ENCODE peak calls at places on chromosomes 4 and X, in eight cellular contexts. Y is neural progenitor cell, U is colonic mucosa, G is esophagus squamous epithelium, V is pancreas, J is adrenal gland, F is left lung, C is keratinocyte. B is an unnamed sample.

GRCh38 chrX:69109706-69110635 is 55.3 kb downstream of the PJA1 start:
- DNase-seq in Y (peak), U (no peak), G (no peak), V (no peak), J (no peak), F (no peak), C (peak), B (no peak)

GRCh38 chrX:41605144-41605543 is 83.6 kb upstream of the GPR34 start:
- DNase-seq in Y (no peak), U (no peak), G (no peak), V (no peak), J (no peak), F (no peak), C (no peak), B (no peak)

GRCh38 chrX:13258052-13258444 is 61.8 kb downstream of the ATXN3L start:
- DNase-seq in Y (no peak), U (no peak), G (no peak), V (no peak), J (no peak), F (no peak), C (no peak), B (no peak)

GRCh38 chr4:146235654-146236570 is 21.6 kb downstream of the REELD1 start:
- DNase-seq in Y (no peak), U (no peak), G (no peak), V (no peak), J (no peak), F (no peak), C (no peak), B (no peak)

GRCh38 chr4:101345596-101346311 is 1.6 kb downstream of the PPP3CA start:
- DNase-seq in Y (peak), U (peak), G (no peak), V (peak), J (peak), F (peak), C (no peak), B (peak)

GRCh38 chr4:94833394-94833793 is 75.6 kb downstream of the BMPR1B start:
- DNase-seq in Y (no peak), U (no peak), G (no peak), V (no peak), J (no peak), F (no peak), C (no peak), B (no peak)

GRCh38 chr4:123250843-123251242 is 145.8 kb upstream of the SPRY1 start:
- DNase-seq in Y (no peak), U (no peak), G (no peak), V (no peak), J (peak), F (no peak), C (no peak), B (no peak)

GRCh38 chrX:47563801-47564315 is 2.9 kb downstream of the ARAF start:
- DNase-seq in Y (no peak), U (no peak), G (no peak), V (no peak), J (no peak), F (no peak), C (no peak), B (no peak)

GRCh38 chrX:12701625-12702024 is 89.6 kb upstream of the PRPS2 start:
- DNase-seq in Y (peak), U (peak), G (no peak), V (peak), J (peak), F (no peak), C (peak), B (peak)

DNA sequence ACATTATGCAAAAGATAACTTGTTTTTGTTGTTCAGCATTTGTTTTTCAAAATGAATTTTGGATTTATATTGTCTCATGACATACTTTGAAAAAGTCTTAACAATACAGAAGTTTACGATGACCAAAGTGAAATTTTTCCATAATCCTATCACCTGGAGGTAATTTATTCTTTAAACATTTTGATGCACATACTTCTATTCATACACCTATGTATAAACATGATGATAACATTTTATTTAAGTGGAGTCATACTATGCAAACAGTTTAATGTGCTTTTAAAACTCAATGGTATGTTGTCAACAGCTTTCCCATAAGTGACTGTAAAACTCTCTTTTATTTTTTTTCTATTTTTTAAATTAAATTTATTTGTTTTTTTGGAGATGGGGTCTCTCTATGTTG is 65.0 kb downstream of the STAG2 start:
- DNase-seq in Y (no peak), U (no peak), G (no peak), V (no peak), J (no peak), F (no peak), C (no peak), B (no peak)
- H3K27ac ChIP-seq in Y (no peak), U (no peak), G (no peak), V (no peak), J (no peak), F (no peak), C (no peak), B (no peak)

GRCh38 chrX:46327229-46328081 is 217.8 kb downstream of the ZNF674 start:
- DNase-seq in Y (peak), U (peak), G (no peak), V (peak), J (peak), F (no peak), C (peak), B (no peak)
- H3K4me3 ChIP-seq in Y (peak), U (no peak), G (no peak), V (peak), J (no peak), F (no peak), C (peak), B (no peak)

GRCh38 chr4:7530026-7530562 is 95.4 kb upstream of the PSAPL1 start:
- DNase-seq in Y (no peak), U (no peak), G (no peak), V (no peak), J (no peak), F (peak), C (no peak), B (no peak)
- H3K27ac ChIP-seq in Y (no peak), U (no peak), G (no peak), V (no peak), J (no peak), F (no peak), C (no peak), B (no peak)

DNA sequence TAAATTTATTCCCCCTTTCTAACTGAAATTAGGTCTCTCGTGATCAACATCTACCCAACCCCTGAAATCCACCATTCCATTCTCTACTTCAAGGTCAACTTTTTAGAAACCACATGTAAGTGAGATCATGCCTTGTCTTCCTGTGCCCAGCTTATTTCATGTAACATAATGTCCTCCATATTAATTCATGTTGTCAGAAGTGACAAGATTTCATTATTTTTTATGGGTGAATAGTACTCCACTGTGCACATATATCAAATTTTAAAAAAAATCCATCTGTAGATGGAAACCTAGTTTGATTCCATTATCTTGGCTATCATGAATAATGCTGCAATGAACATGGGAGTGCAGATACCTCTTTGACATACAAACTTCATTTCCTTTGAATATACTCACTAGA is 1.5 kb downstream of the PPID start:
- DNase-seq in Y (no peak), U (no peak), G (no peak), V (no peak), J (no peak), F (no peak), C (no peak), B (no peak)
- H3K4me3 ChIP-seq in Y (peak), U (no peak), G (no peak), V (no peak), J (no peak), F (no peak), C (no peak), B (peak)

GRCh38 chr4:27007507-27007906 is 146.9 kb downstream of the STIM2 start:
- DNase-seq in Y (no peak), U (no peak), G (no peak), V (no peak), J (no peak), F (no peak), C (no peak), B (no peak)
- H3K27ac ChIP-seq in Y (no peak), U (no peak), G (peak), V (no peak), J (no peak), F (no peak), C (no peak), B (no peak)

DNA sequence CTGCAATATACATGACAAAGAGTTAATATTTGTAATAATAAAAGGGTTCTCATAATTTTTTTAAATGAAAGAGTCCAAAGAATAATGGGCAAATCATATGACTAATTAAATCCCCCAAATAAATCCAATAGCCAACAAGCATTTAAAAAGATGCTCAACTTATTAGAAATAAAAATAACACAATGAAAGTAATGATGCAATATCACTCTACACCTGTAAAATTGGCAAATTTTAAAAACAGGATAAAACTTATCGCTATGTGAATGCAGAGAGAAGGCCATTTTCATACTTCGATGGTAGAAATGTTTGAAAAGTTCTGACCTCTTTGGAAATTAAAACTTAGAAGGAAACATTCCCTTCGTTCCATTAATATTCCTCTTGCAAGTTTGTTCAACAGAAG is 1.9 kb downstream of the F8 start:
- DNase-seq in Y (no peak), U (no peak), G (no peak), V (no peak), J (no peak), F (no peak), C (no peak), B (no peak)
- H3K4me3 ChIP-seq in Y (no peak), U (no peak), G (no peak), V (no peak), J (no peak), F (no peak), C (no peak), B (no peak)

DNA sequence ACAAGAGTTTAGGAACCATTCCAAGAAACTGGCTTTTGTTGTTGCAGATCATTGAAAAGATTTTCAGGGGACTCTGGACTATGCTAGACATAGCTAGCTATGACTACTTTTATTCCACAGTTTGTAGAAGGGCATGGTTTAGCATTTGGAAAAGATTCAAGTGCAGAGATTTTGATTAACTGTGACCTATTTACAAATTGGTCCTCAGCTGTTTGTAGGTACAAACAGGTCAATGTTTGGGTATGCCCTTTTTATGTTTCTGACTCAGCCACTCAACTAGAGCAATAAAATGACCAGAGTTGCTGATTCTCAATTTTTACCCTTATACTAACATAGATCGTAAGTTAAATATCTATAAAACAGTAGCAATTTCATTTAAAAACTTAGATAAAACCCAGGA is 46.7 kb downstream of the IGFBP7 start:
- DNase-seq in Y (no peak), U (no peak), G (no peak), V (no peak), J (no peak), F (no peak), C (no peak), B (no peak)
- H3K27ac ChIP-seq in Y (no peak), U (no peak), G (no peak), V (no peak), J (no peak), F (no peak), C (no peak), B (no peak)

GRCh38 chrX:53281321-53281822 is at the start of gene IQSEC2:
- DNase-seq in Y (peak), U (peak), G (no peak), V (peak), J (peak), F (peak), C (peak), B (no peak)
- H3K4me3 ChIP-seq in Y (peak), U (peak), G (peak), V (peak), J (no peak), F (peak), C (peak), B (peak)

B was measured in dorsolateral prefrontal cortex.